ENCODE peak calls at places on chromosomes 3 and 15, in six cellular contexts. H is HepG2, G is H1, X is GM12878, I is HCT116, B is K562. R is an unnamed sample.

GRCh38 chr3:115792206-115792955 is 169.1 kb downstream of the GAP43 start:
- DNase-seq in H (peak), G (no peak), X (no peak), I (no peak), B (no peak), R (no peak)

GRCh38 chr3:4656646-4657318 is 163.6 kb downstream of the ITPR1 start:
- DNase-seq in H (no peak), G (no peak), X (no peak), I (no peak), B (no peak), R (no peak)

GRCh38 chr15:57706405-57707209 is at the start of gene POLR2M:
- DNase-seq in H (peak), G (peak), X (peak), I (peak), B (peak), R (peak)

GRCh38 chr15:49179433-49180190 is 9.6 kb downstream of the GALK2 start:
- DNase-seq in H (no peak), G (no peak), X (no peak), I (no peak), B (no peak), R (no peak)

GRCh38 chr3:4776980-4777581 is 202.2 kb upstream of the BHLHE40 start:
- DNase-seq in H (no peak), G (no peak), X (peak), I (no peak), B (no peak), R (no peak)

GRCh38 chr3:32076566-32076965 is 29.9 kb upstream of the GPD1L start:
- DNase-seq in H (no peak), G (no peak), X (no peak), I (no peak), B (no peak), R (no peak)

GRCh38 chr3:189563841-189564563 is 67.2 kb upstream of the TP63 start:
- DNase-seq in H (no peak), G (no peak), X (peak), I (no peak), B (no peak), R (no peak)

GRCh38 chr3:177358968-177359600 is 161.8 kb upstream of the TBL1XR1 start:
- DNase-seq in H (no peak), G (no peak), X (no peak), I (peak), B (peak), R (peak)

GRCh38 chr15:69129026-69129385 is 31.4 kb upstream of the GLCE start:
- DNase-seq in H (no peak), G (no peak), X (no peak), I (no peak), B (no peak), R (no peak)

GRCh38 chr3:82448320-82448719 is 686.9 kb upstream of the GBE1 start:
- DNase-seq in H (no peak), G (no peak), X (no peak), I (no peak), B (no peak), R (no peak)

GRCh38 chr15:99477745-99478525 is 87.8 kb upstream of the MEF2A start:
- DNase-seq in H (no peak), G (no peak), X (no peak), I (no peak), B (no peak), R (no peak)

GRCh38 chr3:52983336-52983807 is 62.5 kb downstream of the SFMBT1 start:
- DNase-seq in H (no peak), G (no peak), X (peak), I (no peak), B (no peak), R (no peak)

GRCh38 chr15:46591462-46591861 is 956.6 kb downstream of the SQOR start:
- DNase-seq in H (no peak), G (no peak), X (no peak), I (no peak), B (no peak), R (no peak)

GRCh38 chr3:194082596-194083220 is 53.2 kb upstream of the HES1 start:
- DNase-seq in H (no peak), G (no peak), X (no peak), I (no peak), B (no peak), R (no peak)

GRCh38 chr3:50233176-50233575 is 2.8 kb upstream of the GNAI2 start:
- DNase-seq in H (no peak), G (no peak), X (no peak), I (no peak), B (no peak), R (no peak)

GRCh38 chr3:58237940-58238681 is 519 bp downstream of the ABHD6 start:
- DNase-seq in H (peak), G (no peak), X (no peak), I (no peak), B (peak), R (peak)

GRCh38 chr3:36832406-36832805 is 68.1 kb upstream of the DCLK3 start:
- DNase-seq in H (no peak), G (no peak), X (no peak), I (no peak), B (no peak), R (no peak)

GRCh38 chr3:127390365-127391025 is 102.6 kb upstream of the PRR20G start:
- DNase-seq in H (no peak), G (no peak), X (no peak), I (no peak), B (no peak), R (no peak)

GRCh38 chr3:52228751-52229291 is 3.4 kb upstream of the TLR9 start:
- DNase-seq in H (no peak), G (no peak), X (no peak), I (no peak), B (no peak), R (no peak)

GRCh38 chr3:29940759-29941319 is 660.0 kb downstream of the RBMS3 start:
- DNase-seq in H (no peak), G (no peak), X (no peak), I (no peak), B (no peak), R (no peak)

GRCh38 chr3:138230525-138230924 is 43.4 kb downstream of the ARMC8 start:
- DNase-seq in H (no peak), G (no peak), X (no peak), I (no peak), B (no peak), R (no peak)

GRCh38 chr15:60070838-60071493 is 66.9 kb downstream of the FOXB1 start:
- DNase-seq in H (no peak), G (no peak), X (no peak), I (no peak), B (no peak), R (no peak)

GRCh38 chr3:50268703-50269451 is at the start of gene SEMA3B:
- DNase-seq in H (peak), G (no peak), X (no peak), I (no peak), B (no peak), R (no peak)

GRCh38 chr3:184503647-184504046 is 57.9 kb upstream of the EPHB3 start:
- DNase-seq in H (no peak), G (no peak), X (no peak), I (no peak), B (no peak), R (no peak)

GRCh38 chr3:64898941-64899340 is 211.1 kb upstream of the ADAMTS9 start:
- DNase-seq in H (no peak), G (no peak), X (no peak), I (no peak), B (no peak), R (no peak)

GRCh38 chr3:112639451-112640332 is 1.3 kb downstream of the CCDC80 start:
- DNase-seq in H (no peak), G (no peak), X (no peak), I (no peak), B (no peak), R (no peak)

GRCh38 chr3:40324621-40325020 is 15.1 kb downstream of the EIF1B start:
- DNase-seq in H (no peak), G (no peak), X (no peak), I (no peak), B (no peak), R (no peak)

GRCh38 chr3:119240101-119240581 is 537 bp downstream of the B4GALT4 start:
- DNase-seq in H (peak), G (no peak), X (no peak), I (no peak), B (peak), R (peak)

GRCh38 chr3:43632269-43632733 is 10.5 kb upstream of the ANO10 start:
- DNase-seq in H (no peak), G (no peak), X (no peak), I (no peak), B (peak), R (no peak)

GRCh38 chr3:127589600-127590281 is 792 bp downstream of the TPRA1 start:
- DNase-seq in H (no peak), G (no peak), X (no peak), I (no peak), B (no peak), R (peak)

GRCh38 chr3:25027639-25028038 is 400.4 kb upstream of the RARB start:
- DNase-seq in H (no peak), G (no peak), X (no peak), I (no peak), B (no peak), R (no peak)

GRCh38 chr15:90205050-90205848 is 4.1 kb downstream of the SEMA4B start:
- DNase-seq in H (no peak), G (no peak), X (no peak), I (no peak), B (no peak), R (no peak)
- TF ChIP-seq ATF3 in H (no peak), G (no peak), X (no peak), I (no peak), B (no peak), R (no peak)

GRCh38 chr3:131535131-131535530 is 32.4 kb upstream of the MRPL3 start:
- DNase-seq in H (no peak), G (no peak), X (no peak), I (no peak), B (no peak), R (no peak)
- TF ChIP-seq ATF3 in H (no peak), G (no peak), X (no peak), I (no peak), B (no peak), R (no peak)

GRCh38 chr3:38579551-38580449 is 69.7 kb downstream of the SCN5A start:
- DNase-seq in H (no peak), G (no peak), X (peak), I (no peak), B (peak), R (no peak)

GRCh38 chr3:38580450-38581382 is 68.8 kb downstream of the SCN5A start:
- DNase-seq in H (no peak), G (no peak), X (no peak), I (no peak), B (no peak), R (no peak)

GRCh38 chr3:38578081-38578475 is 71.4 kb downstream of the SCN5A start:
- DNase-seq in H (no peak), G (no peak), X (no peak), I (no peak), B (no peak), R (no peak)

GRCh38 chr3:38578551-38578950 is 70.9 kb downstream of the SCN5A start:
- DNase-seq in H (no peak), G (no peak), X (no peak), I (no peak), B (no peak), R (no peak)

DNA sequence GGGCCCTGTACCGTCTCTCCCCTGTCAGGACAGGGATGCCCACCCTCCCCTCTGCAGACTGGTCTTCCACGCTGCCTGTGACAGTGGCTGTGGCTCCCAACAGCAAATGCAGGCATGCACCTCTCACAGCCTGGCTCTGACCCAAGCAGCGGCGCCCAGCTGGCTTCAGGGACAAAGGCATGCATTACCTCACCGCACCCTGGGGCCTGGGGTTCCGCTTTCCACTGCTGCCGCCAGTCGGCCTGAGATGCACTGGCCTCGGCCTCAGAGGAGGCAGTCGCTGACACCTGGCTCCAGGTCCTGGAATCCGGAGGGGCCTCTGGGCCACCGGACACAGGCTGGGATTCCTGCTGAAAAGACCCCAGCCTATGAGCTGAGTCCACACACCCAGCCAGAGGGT is 70.3 kb downstream of the SCN5A start:
- DNase-seq in H (peak), G (no peak), X (no peak), I (no peak), B (no peak), R (peak)
- TF ChIP-seq ATF3 in H (no peak), G (no peak), X (no peak), I (no peak), B (no peak), R (no peak)

DNA sequence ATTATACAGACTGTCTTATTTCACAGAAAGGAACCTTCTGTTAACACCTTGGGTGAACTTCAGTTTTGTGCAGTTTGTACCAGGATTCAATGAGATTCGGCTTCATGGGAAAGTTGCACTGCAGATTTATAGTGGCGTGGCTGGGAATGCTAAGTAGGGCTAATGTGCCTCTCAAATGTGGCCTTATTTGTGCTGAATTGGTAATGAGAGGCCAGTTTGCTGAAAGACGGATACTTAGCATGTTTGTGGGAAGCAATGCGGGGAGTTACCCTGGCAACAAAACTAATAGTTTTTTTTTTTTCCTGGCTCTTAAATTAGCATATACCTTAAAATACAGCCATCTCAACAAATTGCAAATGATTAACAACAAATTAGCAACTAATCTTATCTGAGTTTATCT is 28.6 kb upstream of the CEMIP start:
- DNase-seq in H (no peak), G (no peak), X (no peak), I (no peak), B (no peak), R (no peak)
- TF ChIP-seq ATF3 in H (no peak), G (no peak), X (no peak), I (no peak), B (no peak), R (no peak)

GRCh38 chr3:149270180-149270579 is 48.6 kb upstream of the CP start:
- DNase-seq in H (no peak), G (no peak), X (no peak), I (no peak), B (no peak), R (no peak)

GRCh38 chr3:149267565-149267964 is 45.9 kb upstream of the CP start:
- DNase-seq in H (no peak), G (no peak), X (no peak), I (no peak), B (no peak), R (no peak)

GRCh38 chr3:149263856-149264255 is 42.2 kb upstream of the CP start:
- DNase-seq in H (no peak), G (no peak), X (no peak), I (no peak), B (no peak), R (no peak)

GRCh38 chr3:149269687-149270086 is 48.1 kb upstream of the CP start:
- DNase-seq in H (no peak), G (no peak), X (no peak), I (no peak), B (no peak), R (no peak)

GRCh38 chr3:149266733-149267132 is 45.1 kb upstream of the CP start:
- DNase-seq in H (no peak), G (no peak), X (no peak), I (no peak), B (no peak), R (no peak)
- TF ChIP-seq ATF3 in H (no peak), G (no peak), X (no peak), I (no peak), B (no peak), R (no peak)